ENCODE peak calls at places on chromosomes 12 and 14, in eight cellular contexts. J is central memory CD4-positive, alpha-beta T cell; V is AG09319; N is activated naive CD8-positive, alpha-beta T cell treated with anti-CD3 and anti-CD28 coated beads, Interleukin-2, amount 50 U/mL, for 16 hours; A is EH; Y is stimulated activated CD8-positive, alpha-beta memory T cell treated with anti-CD3 and anti-CD28 coated beads, Interleukin-7, amount 100 ng/mL, for 4 hours; P is nephron progenitor cell; Q is AG09309. T is an unnamed sample.

GRCh38 chr14:103544627-103545218 is 15.7 kb downstream of the TRMT61A start:
- DNase-seq in P (no peak), Y (no peak), Q (no peak), J (no peak), V (no peak), N (no peak), A (no peak), T (peak)

GRCh38 chr12:101794574-101794973 is 36.2 kb downstream of the GNPTAB start:
- DNase-seq in A (peak), Q (no peak), J (no peak), P (no peak), Y (no peak), V (no peak), N (no peak), T (no peak)

GRCh38 chr12:116164263-116164817 is 113.2 kb downstream of the MED13L start:
- DNase-seq in N (no peak), V (no peak), P (no peak), Y (no peak), Q (no peak), J (no peak), A (peak), T (no peak)

GRCh38 chr14:100698719-100699448 is 27.8 kb upstream of the DLK1 start:
- DNase-seq in N (no peak), Q (no peak), Y (no peak), V (no peak), J (no peak), A (no peak), P (no peak), T (no peak)

GRCh38 chr12:6116481-6117021 is 7.9 kb downstream of the VWF start:
- DNase-seq in N (no peak), J (no peak), A (peak), Y (no peak), Q (no peak), P (no peak), V (no peak), T (peak)

GRCh38 chr14:68970096-68970612 is 8.9 kb downstream of the ACTN1 start:
- DNase-seq in Y (no peak), Q (no peak), N (no peak), P (no peak), J (peak), A (peak), V (no peak), T (no peak)

GRCh38 chr12:60494249-60494648 is 898.4 kb downstream of the SLC16A7 start:
- DNase-seq in Q (peak), P (no peak), J (no peak), A (peak), N (no peak), Y (no peak), V (peak), T (no peak)

GRCh38 chr12:112962561-112962960 is 15.8 kb upstream of the OAS2 start:
- DNase-seq in V (no peak), A (no peak), Y (no peak), N (no peak), Q (no peak), J (no peak), P (no peak), T (no peak)

GRCh38 chr12:119772431-119772830 is 104.5 kb downstream of the PRKAB1 start:
- DNase-seq in A (peak), N (no peak), V (no peak), J (no peak), Q (peak), P (no peak), Y (no peak), T (no peak)

GRCh38 chr12:123094349-123095073 is 56.4 kb downstream of the PITPNM2 start:
- DNase-seq in V (peak), J (no peak), Y (no peak), A (peak), N (no peak), P (peak), Q (peak), T (peak)

GRCh38 chr12:82473111-82473754 is 114.9 kb downstream of the METTL25 start:
- DNase-seq in A (no peak), V (no peak), P (no peak), Y (no peak), N (no peak), J (no peak), Q (no peak), T (no peak)

GRCh38 chr12:122022393-122023338 is 982 bp downstream of the BCL7A start:
- DNase-seq in V (no peak), P (peak), A (peak), J (peak), N (no peak), Q (no peak), Y (no peak), T (peak)

GRCh38 chr12:19546611-19547162 is 107.4 kb downstream of the AEBP2 start:
- DNase-seq in Y (no peak), V (no peak), P (no peak), A (peak), Q (no peak), N (no peak), J (no peak), T (no peak)

GRCh38 chr12:113889806-113890581 is 76.1 kb downstream of the RBM19 start:
- DNase-seq in A (peak), V (no peak), N (no peak), Y (no peak), P (no peak), Q (peak), J (no peak), T (no peak)

GRCh38 chr14:59352951-59353350 is 112.2 kb downstream of the GPR135 start:
- DNase-seq in J (no peak), V (no peak), A (no peak), P (no peak), Y (no peak), Q (no peak), N (no peak), T (no peak)

GRCh38 chr12:82028772-82029171 is 269.6 kb upstream of the PPFIA2 start:
- DNase-seq in V (no peak), N (no peak), J (no peak), Q (no peak), P (no peak), A (no peak), Y (no peak), T (no peak)

GRCh38 chr14:42854061-42854460 is 1247.4 kb downstream of the LRFN5 start:
- DNase-seq in V (no peak), Y (no peak), N (no peak), P (no peak), Q (no peak), A (no peak), J (no peak), T (no peak)

GRCh38 chr14:68397827-68398226 is 395.0 kb downstream of the ZFP36L1 start:
- DNase-seq in Q (no peak), J (no peak), A (peak), P (peak), N (no peak), Y (no peak), V (no peak), T (no peak)

GRCh38 chr12:109738209-109738608 is 24.6 kb downstream of the FAM222A start:
- DNase-seq in A (no peak), Q (no peak), P (peak), V (no peak), N (no peak), Y (no peak), J (no peak), T (peak)

GRCh38 chr12:52307836-52308806 is 13.1 kb downstream of the KRT83 start:
- DNase-seq in V (peak), P (peak), Q (no peak), N (no peak), J (no peak), A (peak), Y (peak), T (peak)

GRCh38 chr14:97306785-97307246 is 509.6 kb downstream of the VRK1 start:
- DNase-seq in J (no peak), P (no peak), N (no peak), Y (no peak), Q (no peak), A (no peak), V (no peak), T (no peak)

GRCh38 chr12:54357802-54358619 is 6.3 kb downstream of the GPR84 start:
- DNase-seq in P (peak), J (peak), Q (no peak), N (no peak), V (no peak), A (peak), Y (no peak), T (no peak)

GRCh38 chr14:24900281-24900868 is 149.6 kb downstream of the STXBP6 start:
- DNase-seq in Q (peak), N (no peak), A (peak), J (no peak), V (peak), P (no peak), Y (no peak), T (no peak)

GRCh38 chr12:12083688-12084087 is 12.9 kb downstream of the BCL2L14 start:
- DNase-seq in P (no peak), Y (no peak), Q (no peak), A (no peak), V (no peak), N (no peak), J (no peak), T (no peak)

GRCh38 chr14:41297961-41298690 is 308.6 kb upstream of the LRFN5 start:
- DNase-seq in N (no peak), P (no peak), V (no peak), J (no peak), Y (no peak), Q (no peak), A (no peak), T (no peak)

GRCh38 chr14:62146014-62146413 is 383.8 kb downstream of the SNAPC1 start:
- DNase-seq in A (no peak), N (no peak), V (no peak), P (no peak), J (no peak), Q (no peak), Y (no peak), T (no peak)

GRCh38 chr14:68637106-68638021 is 155.5 kb downstream of the ZFP36L1 start:
- DNase-seq in Y (no peak), Q (peak), N (no peak), J (no peak), A (peak), P (no peak), V (no peak), T (peak)